ENCODE peak calls at places on chromosomes 6 and 20, in seven cellular contexts. C is AG09309, W is bronchial epithelial cell, Z is GM20000, G is pancreas, A is GM13976, I is foreskin keratinocyte. B is an unnamed sample.

GRCh38 chr6:34912715-34913464 is 23.8 kb downstream of the ANKS1A start:
- DNase-seq in C (peak), W (peak), Z (peak), G (no peak), A (peak), I (peak), B (no peak)

GRCh38 chr6:9405369-9405768 is 970.0 kb upstream of the SLC35B3 start:
- DNase-seq in C (peak), W (peak), Z (no peak), G (no peak), A (no peak), I (peak), B (no peak)

GRCh38 chr20:43388267-43389081 is 69.2 kb upstream of the SRSF6 start:
- DNase-seq in C (no peak), W (peak), Z (no peak), G (no peak), A (no peak), I (no peak), B (peak)

GRCh38 chr6:43911354-43911624 is 141.3 kb downstream of the VEGFA start:
- DNase-seq in C (no peak), W (no peak), Z (no peak), G (no peak), A (no peak), I (no peak), B (no peak)

GRCh38 chr20:16761305-16761829 is 13.2 kb downstream of the OTOR start:
- DNase-seq in C (peak), W (peak), Z (peak), G (peak), A (peak), I (peak), B (peak)

GRCh38 chr6:103122766-103123601 is 1729.5 kb downstream of the GRIK2 start:
- DNase-seq in C (no peak), W (peak), Z (peak), G (peak), A (peak), I (peak), B (peak)

GRCh38 chr6:113645576-113645970 is 211.6 kb upstream of the MARCKS start:
- DNase-seq in C (peak), W (peak), Z (no peak), G (peak), A (no peak), I (peak), B (no peak)

GRCh38 chr6:43634702-43635303 is 837 bp upstream of the MAD2L1BP start:
- DNase-seq in C (no peak), W (no peak), Z (no peak), G (no peak), A (no peak), I (no peak), B (no peak)

GRCh38 chr6:90605749-90606344 is 19.0 kb upstream of the MAP3K7 start:
- DNase-seq in C (no peak), W (no peak), Z (no peak), G (no peak), A (no peak), I (no peak), B (no peak)

GRCh38 chr20:62997626-62998025 is 9.1 kb downstream of the BHLHE23 start:
- DNase-seq in C (no peak), W (no peak), Z (no peak), G (no peak), A (no peak), I (no peak), B (peak)

GRCh38 chr20:35387334-35387733 is 24.4 kb downstream of the UQCC1 start:
- DNase-seq in C (no peak), W (peak), Z (no peak), G (no peak), A (no peak), I (peak), B (no peak)

GRCh38 chr6:152206072-152206818 is 398.8 kb downstream of the ESR1 start:
- DNase-seq in C (no peak), W (peak), Z (no peak), G (peak), A (no peak), I (no peak), B (no peak)

DNA sequence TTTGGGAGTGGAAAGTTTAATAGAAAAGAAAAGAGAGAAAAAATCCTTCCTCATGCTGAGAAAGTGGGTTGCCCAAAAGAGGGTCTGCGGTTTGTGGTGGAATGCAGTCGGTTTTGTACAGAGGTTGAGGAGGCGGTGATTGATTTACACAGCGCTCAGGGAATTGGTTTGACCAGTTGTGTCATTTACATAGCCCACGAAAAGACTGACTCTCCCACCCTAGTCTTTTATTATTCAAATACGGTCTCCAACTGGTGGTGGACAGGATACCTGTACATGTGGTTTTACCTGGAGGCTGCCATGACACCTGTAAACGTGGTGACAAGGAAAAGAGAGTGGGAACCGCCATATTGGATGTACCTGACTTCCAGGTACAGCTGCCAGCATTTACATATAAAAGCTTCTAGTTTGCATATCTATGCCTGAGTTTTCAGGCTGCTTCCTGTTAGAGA is 42.1 kb downstream of the HLA-DPB1 start:
- DNase-seq in C (no peak), W (no peak), Z (no peak), G (no peak), A (no peak), I (no peak), B (no peak)
- TF ChIP-seq CTCF in C (no peak), W (no peak), Z (no peak), G (no peak), A (no peak), I (no peak), B (no peak)

DNA sequence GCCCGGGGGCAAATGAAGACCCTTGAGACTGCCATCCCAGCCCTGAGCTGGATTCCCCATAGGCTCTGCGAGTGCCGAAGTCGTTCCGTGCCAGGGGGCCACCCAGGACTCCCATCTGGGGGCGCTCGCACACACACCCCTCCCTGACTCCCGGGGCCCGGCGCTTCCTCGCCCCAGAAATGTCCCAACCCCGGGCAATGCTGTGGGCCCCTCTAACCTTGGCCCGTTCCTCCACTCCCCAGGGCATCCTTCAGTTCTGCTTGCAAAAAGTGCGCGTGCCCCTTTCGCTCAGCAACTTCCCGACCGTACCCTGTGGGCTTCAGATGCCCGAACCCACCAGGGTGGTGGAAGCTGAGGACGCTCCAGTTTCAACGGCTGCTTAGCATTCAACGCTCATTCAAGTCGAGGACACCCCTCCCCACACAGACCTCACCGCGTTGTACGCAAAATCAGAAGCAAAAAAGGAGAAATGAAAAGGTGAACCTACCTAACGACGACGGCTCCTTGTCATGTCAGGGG is 25.4 kb downstream of the RIPOR2 start:
- DNase-seq in C (no peak), W (peak), Z (peak), G (no peak), A (peak), I (no peak), B (peak)
- TF ChIP-seq CTCF in C (peak), W (no peak), Z (no peak), G (no peak), A (peak), I (no peak), B (no peak)

GRCh38 chr6:2449572-2449940 is 204.2 kb upstream of the GMDS start:
- DNase-seq in C (no peak), W (no peak), Z (no peak), G (no peak), A (no peak), I (no peak), B (no peak)

GRCh38 chr6:2454180-2454579 is 208.8 kb upstream of the GMDS start:
- DNase-seq in C (peak), W (no peak), Z (no peak), G (no peak), A (no peak), I (no peak), B (no peak)

GRCh38 chr6:2447318-2447717 is 201.9 kb upstream of the GMDS start:
- DNase-seq in C (no peak), W (no peak), Z (no peak), G (no peak), A (no peak), I (no peak), B (no peak)

GRCh38 chr6:2448826-2449571 is 203.6 kb upstream of the GMDS start:
- DNase-seq in C (peak), W (peak), Z (peak), G (no peak), A (peak), I (peak), B (no peak)

DNA sequence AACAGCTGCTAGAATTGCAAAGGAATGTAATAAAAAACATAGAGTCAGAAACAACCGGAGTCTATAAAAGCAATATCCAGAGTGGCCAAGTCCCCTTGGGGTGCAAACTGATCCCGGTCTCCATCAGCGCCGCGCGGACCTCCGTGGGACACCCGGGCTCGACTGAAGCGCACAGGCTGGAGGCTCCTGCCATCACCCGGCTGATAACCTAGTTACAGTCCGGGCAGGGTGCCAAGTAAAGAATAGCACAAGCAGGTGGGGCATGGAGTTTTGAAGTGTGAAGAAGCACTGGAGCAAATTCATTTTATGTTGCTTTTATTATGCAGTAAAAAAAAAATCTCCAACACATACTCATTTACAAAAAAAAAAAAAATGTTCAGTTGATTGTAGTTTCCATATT is 205.1 kb upstream of the GMDS start:
- DNase-seq in C (no peak), W (peak), Z (no peak), G (peak), A (no peak), I (peak), B (peak)
- TF ChIP-seq CTCF in C (no peak), W (peak), Z (no peak), G (no peak), A (no peak), I (peak), B (no peak)

GRCh38 chr6:31110825-31111582 is 1.4 kb downstream of the C6orf15 start:
- DNase-seq in C (no peak), W (no peak), Z (no peak), G (no peak), A (peak), I (no peak), B (no peak)

GRCh38 chr6:31112478-31112877 is at the start of gene C6orf15:
- DNase-seq in C (no peak), W (no peak), Z (no peak), G (no peak), A (peak), I (no peak), B (no peak)

GRCh38 chr6:31111712-31112111 is 663 bp downstream of the C6orf15 start:
- DNase-seq in C (no peak), W (no peak), Z (no peak), G (no peak), A (peak), I (no peak), B (no peak)

GRCh38 chr6:31103136-31103535 is 9.2 kb downstream of the C6orf15 start:
- DNase-seq in C (no peak), W (no peak), Z (no peak), G (no peak), A (no peak), I (no peak), B (no peak)

DNA sequence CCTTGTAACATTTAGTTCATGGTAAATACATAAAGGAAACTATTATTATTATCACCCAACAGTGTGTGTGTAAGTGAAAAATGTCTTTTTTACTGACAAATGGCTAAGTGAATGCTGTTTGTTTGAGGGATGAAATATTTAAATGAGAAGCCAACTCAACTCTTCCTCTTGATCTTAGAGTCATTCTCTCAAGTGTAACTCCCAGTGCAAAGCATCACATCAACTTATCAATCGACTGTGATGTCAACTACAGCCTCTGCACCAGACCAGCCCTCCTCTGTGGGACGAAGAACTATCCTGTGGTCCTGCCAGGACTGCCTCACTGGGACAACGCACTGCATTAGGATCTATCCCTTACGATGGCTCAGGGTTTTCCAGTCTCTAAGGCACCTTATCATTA is 5.3 kb downstream of the C6orf15 start:
- DNase-seq in C (no peak), W (no peak), Z (no peak), G (no peak), A (peak), I (no peak), B (no peak)
- TF ChIP-seq CTCF in C (no peak), W (no peak), Z (no peak), G (no peak), A (no peak), I (no peak), B (no peak)

B was measured in heart right ventricle.